ENCODE peak calls at places on chromosome 16, in four cellular contexts. Q, Y, I and B are unnamed samples.

GRCh38 chr16:28532940-28533647 is 5.7 kb downstream of the NUPR1 start:
- DNase-seq in Q (peak; percentile 64), Y (no peak), I (no peak), B (no peak)

GRCh38 chr16:25045696-25046381 is 30.7 kb upstream of the ARHGAP17 start:
- DNase-seq in Y (peak; percentile 94), I (no peak), Q (no peak), B (no peak)

GRCh38 chr16:88491560-88492310 is 38.7 kb downstream of the ZFPM1 start:
- DNase-seq in I (no peak), Q (no peak), Y (no peak), B (no peak)

GRCh38 chr16:14520753-14521152 is 109.3 kb downstream of the PARN start:
- DNase-seq in Q (no peak), Y (no peak), I (no peak), B (no peak)

GRCh38 chr16:89183975-89184684 is 12.6 kb downstream of the CDH15 start:
- DNase-seq in I (no peak), Y (no peak), Q (no peak), B (no peak)

GRCh38 chr16:29673501-29673900 is 5.5 kb upstream of the QPRT start:
- DNase-seq in Y (no peak), Q (no peak), I (no peak), B (no peak)

GRCh38 chr16:75559564-75560372 is 3.7 kb upstream of the TMEM231 start:
- DNase-seq in Y (peak; percentile 73), I (no peak), Q (no peak), B (no peak)

GRCh38 chr16:11583889-11584565 is 2.7 kb downstream of the LITAF start:
- DNase-seq in Q (peak; percentile 59), I (peak; percentile 9), Y (no peak), B (no peak)

GRCh38 chr16:17343729-17344128 is 127.0 kb downstream of the XYLT1 start:
- DNase-seq in Y (no peak), Q (no peak), I (no peak), B (no peak)

GRCh38 chr16:55273356-55273755 is 50.6 kb upstream of the IRX6 start:
- DNase-seq in Y (no peak), Q (no peak), I (no peak), B (no peak)

GRCh38 chr16:23121024-23121423 is 28.2 kb downstream of the USP31 start:
- DNase-seq in Y (no peak), I (no peak), Q (no peak), B (no peak)

GRCh38 chr16:65044861-65045260 is 77.0 kb downstream of the CDH11 start:
- DNase-seq in Q (no peak), I (no peak), Y (peak; percentile 67), B (no peak)

GRCh38 chr16:14284930-14285541 is 213.9 kb downstream of the MRTFB start:
- DNase-seq in I (peak; percentile 54), Q (peak; percentile 71), Y (peak; percentile 73), B (no peak)

GRCh38 chr16:67260426-67261063 is 11.8 kb downstream of the SLC9A5 start:
- DNase-seq in Q (peak; percentile 58), Y (peak; percentile 69), I (no peak), B (no peak)

GRCh38 chr16:16850274-16850673 is 471.3 kb downstream of the NPIPA7 start:
- DNase-seq in I (no peak), Q (no peak), Y (no peak), B (no peak)

GRCh38 chr16:59899940-59900339 is 1165.8 kb upstream of the GOT2 start:
- DNase-seq in I (no peak), Q (no peak), Y (no peak), B (no peak)

GRCh38 chr16:64391009-64391663 is 730.7 kb downstream of the CDH11 start:
- DNase-seq in Y (peak; percentile 46), Q (no peak), I (no peak), B (no peak)

GRCh38 chr16:79601978-79602609 is 1.6 kb upstream of the MAF start:
- DNase-seq in Y (peak; percentile 91), I (peak; percentile 76), Q (peak; percentile 85), B (peak; percentile 91)

GRCh38 chr16:50316848-50317630 is 50.7 kb downstream of the ADCY7 start:
- DNase-seq in Q (no peak), Y (no peak), I (no peak), B (no peak)

GRCh38 chr16:88069397-88070168 is 118.3 kb downstream of the BANP start:
- DNase-seq in I (no peak), Q (no peak), Y (no peak), B (no peak)

GRCh38 chr16:54462151-54462651 is 175.6 kb upstream of the IRX3 start:
- DNase-seq in Y (no peak), I (no peak), Q (no peak), B (no peak)

GRCh38 chr16:14199624-14200023 is 128.5 kb downstream of the MRTFB start:
- DNase-seq in Y (peak; percentile 11), Q (no peak), I (no peak), B (no peak)

GRCh38 chr16:11291021-11291716 is 10.0 kb upstream of the PRM1 start:
- DNase-seq in Q (no peak), I (no peak), Y (no peak), B (no peak)

GRCh38 chr16:28029387-28030002 is 34.0 kb downstream of the GSG1L start:
- DNase-seq in Q (no peak), I (no peak), Y (no peak), B (no peak)

GRCh38 chr16:11635127-11635652 is 33.1 kb upstream of the SNN start:
- DNase-seq in I (no peak), Q (no peak), Y (no peak), B (no peak)

GRCh38 chr16:75264999-75265910 is 13.8 kb upstream of the BCAR1 start:
- DNase-seq in I (no peak), Y (no peak), Q (peak; percentile 55), B (no peak)

GRCh38 chr16:81471882-81472281 is 27.3 kb downstream of the CMIP start:
- DNase-seq in I (no peak), Y (no peak), Q (no peak), B (no peak)

GRCh38 chr16:86018487-86018886 is 119.5 kb downstream of the IRF8 start:
- DNase-seq in I (peak; percentile 48), Y (peak; percentile 46), Q (peak; percentile 69), B (peak; percentile 68)

GRCh38 chr16:86019446-86020047 is 120.6 kb downstream of the IRF8 start:
- DNase-seq in I (no peak), Y (no peak), Q (no peak), B (no peak)

GRCh38 chr16:86024210-86024609 is 125.2 kb downstream of the IRF8 start:
- DNase-seq in I (no peak), Q (no peak), Y (no peak), B (no peak)

GRCh38 chr16:86022381-86022960 is 123.5 kb downstream of the IRF8 start:
- DNase-seq in Y (no peak), I (no peak), Q (no peak), B (no peak)

DNA sequence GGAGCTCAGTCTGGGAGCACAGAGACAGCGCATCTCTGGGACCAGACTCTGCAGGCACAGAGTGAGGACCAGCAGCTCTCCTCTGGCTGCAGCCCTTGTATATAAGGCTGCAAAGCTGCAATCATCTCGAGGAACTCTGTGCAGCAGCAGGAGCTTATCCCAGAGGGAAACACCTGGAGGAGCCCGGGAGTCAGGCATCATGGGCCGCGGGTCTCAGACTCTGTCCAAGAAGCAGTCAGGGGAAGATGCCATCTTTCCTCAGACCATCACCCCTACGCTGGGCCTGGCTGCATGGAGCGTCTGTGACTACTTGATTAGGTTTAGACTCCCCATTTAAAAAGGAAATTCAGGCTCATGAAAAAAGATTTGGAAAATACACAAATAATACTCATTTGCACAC is 122.0 kb downstream of the IRF8 start:
- DNase-seq in I (no peak), Y (no peak), Q (no peak), B (no peak)
- H3K27me3 ChIP-seq in I (peaks cover 82% of the 10 kb centered on the region), Y (peaks cover 17% of the 10 kb centered on the region), Q (no peaks in the 10 kb centered on the region), B (no peaks in the 10 kb centered on the region)

GRCh38 chr16:46828943-46829342 is 2.0 kb downstream of the C16orf87 start:
- DNase-seq in Y (no peak), I (no peak), Q (no peak), B (no peak)
- H3K4me1 ChIP-seq in Y (peaks cover 6% of the 10 kb centered on the region), I (peaks cover 24% of the 10 kb centered on the region), Q (peaks cover 12% of the 10 kb centered on the region), B (peaks cover 14% of the 10 kb centered on the region)

GRCh38 chr16:56332464-56333079 is 92.8 kb downstream of the AMFR start:
- DNase-seq in I (peak; percentile 60), Q (peak; percentile 63), Y (peak; percentile 62), B (no peak)
- TF ChIP-seq CTCF in I (peak; percentile 48), Q (no peak), Y (peak; percentile 22), B (peak; percentile 50)

GRCh38 chr16:4683255-4684029 is 9.9 kb upstream of the NUDT16L1 start:
- DNase-seq in Q (no peak), I (no peak), Y (no peak), B (no peak)
- H3K27me3 ChIP-seq in Q (no peaks in the 10 kb centered on the region), I (no peaks in the 10 kb centered on the region), Y (no peaks in the 10 kb centered on the region), B (no peaks in the 10 kb centered on the region)

GRCh38 chr16:68378436-68379415 is 67.9 kb downstream of the PRMT7 start:
- DNase-seq in I (no peak), Y (no peak), Q (no peak), B (no peak)
- H3K4me1 ChIP-seq in I (no peaks in the 10 kb centered on the region), Y (no peaks in the 10 kb centered on the region), Q (peaks cover 3% of the 10 kb centered on the region), B (no peaks in the 10 kb centered on the region)